ENCODE peak calls at places on chromosome 5, in six cellular contexts. X is kidney epithelial cell; W is kidney glomerular epithelial cell; V is activated CD4-positive, alpha-beta T cell treated with anti-CD3 and anti-CD28 coated beads for 4 hours; Q is HTR-8/SVneo; L is EH. R is an unnamed sample.

GRCh38 chr5:159337291-159337974 is 7.1 kb upstream of the IL12B start:
- DNase-seq in X (peak; percentile 21), W (no peak), V (peak; percentile 41), Q (no peak), L (peak; percentile 85), R (peak; percentile 4)

GRCh38 chr5:124621279-124621678 is 125.2 kb downstream of the ZNF608 start:
- DNase-seq in X (no peak), W (no peak), V (no peak), Q (no peak), L (no peak), R (no peak)

GRCh38 chr5:22329683-22330082 is 523.5 kb downstream of the CDH12 start:
- DNase-seq in X (no peak), W (no peak), V (no peak), Q (no peak), L (no peak), R (no peak)

GRCh38 chr5:66138572-66139116 is 5.5 kb upstream of the SREK1 start:
- DNase-seq in X (no peak), W (no peak), V (no peak), Q (no peak), L (peak; percentile 13), R (no peak)

GRCh38 chr5:68225188-68225910 is 9.8 kb downstream of the PIK3R1 start:
- DNase-seq in X (peak; percentile 52), W (peak; percentile 72), V (no peak), Q (no peak), L (peak; percentile 93), R (no peak)

GRCh38 chr5:116980581-116980980 is 406.0 kb upstream of the SEMA6A start:
- DNase-seq in X (no peak), W (no peak), V (no peak), Q (no peak), L (no peak), R (no peak)

GRCh38 chr5:119022017-119022745 is 33.8 kb upstream of the DTWD2 start:
- DNase-seq in X (no peak), W (peak; percentile 52), V (no peak), Q (peak; percentile 37), L (peak; percentile 50), R (no peak)

GRCh38 chr5:175868348-175868723 is 3.0 kb upstream of the CPLX2 start:
- DNase-seq in X (no peak), W (no peak), V (no peak), Q (no peak), L (no peak), R (no peak)

GRCh38 chr5:96434201-96434645 is 1.2 kb upstream of the PCSK1 start:
- DNase-seq in X (peak; percentile 41), W (peak; percentile 50), V (no peak), Q (peak; percentile 69), L (peak; percentile 78), R (peak; percentile 24)

GRCh38 chr5:133939668-133940067 is 28.8 kb downstream of the C5orf15 start:
- DNase-seq in X (no peak), W (no peak), V (no peak), Q (no peak), L (no peak), R (no peak)

GRCh38 chr5:147485046-147485445 is 24.8 kb downstream of the DPYSL3 start:
- DNase-seq in X (no peak), W (no peak), V (no peak), Q (no peak), L (no peak), R (no peak)

GRCh38 chr5:44536650-44537260 is 147.5 kb upstream of the FGF10 start:
- DNase-seq in X (no peak), W (peak; percentile 14), V (no peak), Q (no peak), L (peak; percentile 7), R (no peak)

GRCh38 chr5:136007271-136007670 is 21.5 kb upstream of the TGFBI start:
- DNase-seq in X (no peak), W (no peak), V (no peak), Q (no peak), L (no peak), R (no peak)

GRCh38 chr5:127596501-127596900 is 52.4 kb upstream of the CTXN3 start:
- DNase-seq in X (no peak), W (no peak), V (no peak), Q (no peak), L (no peak), R (no peak)

GRCh38 chr5:92002875-92003274 is 619.8 kb upstream of the ARRDC3 start:
- DNase-seq in X (no peak), W (no peak), V (no peak), Q (no peak), L (peak; percentile 30), R (no peak)

GRCh38 chr5:96651948-96652753 is 10.0 kb upstream of the CAST start:
- DNase-seq in X (no peak), W (no peak), V (no peak), Q (no peak), L (no peak), R (no peak)